ENCODE peak calls at places on chromosomes 7 and 10, in eight cellular contexts. W, R, J, B, P, O, V and K are unnamed samples.

GRCh38 chr10:97590082-97590747 is 694 bp downstream of the C10orf62 start:
- DNase-seq in W (no peak), R (no peak), J (no peak), B (no peak), P (no peak), O (no peak), V (no peak), K (no peak)

GRCh38 chr10:28981007-28981406 is 303.7 kb downstream of the BAMBI start:
- DNase-seq in W (no peak), R (no peak), J (no peak), B (no peak), P (no peak), O (no peak), V (no peak), K (no peak)

GRCh38 chr7:8620169-8620568 is 186.8 kb downstream of the NXPH1 start:
- DNase-seq in W (no peak), R (no peak), J (no peak), B (no peak), P (no peak), O (no peak), V (no peak), K (no peak)

GRCh38 chr7:953547-954327 is 743 bp downstream of the ADAP1 start:
- DNase-seq in W (peak; percentile 67), R (peak; percentile 47), J (peak; percentile 78), B (no peak), P (peak; percentile 66), O (no peak), V (no peak), K (peak; percentile 73)

GRCh38 chr10:94997763-94998174 is 59.3 kb downstream of the CYP2C9 start:
- DNase-seq in W (no peak), R (no peak), J (no peak), B (no peak), P (no peak), O (no peak), V (no peak), K (no peak)

GRCh38 chr10:126109893-126110292 is 213.5 kb downstream of the FANK1 start:
- DNase-seq in W (no peak), R (no peak), J (no peak), B (no peak), P (no peak), O (no peak), V (no peak), K (no peak)

GRCh38 chr10:132883391-132883881 is 58.9 kb downstream of the CFAP46 start:
- DNase-seq in W (no peak), R (peak; percentile 13), J (no peak), B (no peak), P (no peak), O (no peak), V (no peak), K (no peak)

GRCh38 chr7:1642291-1642728 is 27.8 kb upstream of the ELFN1 start:
- DNase-seq in W (no peak), R (no peak), J (no peak), B (no peak), P (no peak), O (no peak), V (no peak), K (no peak)

GRCh38 chr10:8051851-8052257 is 2.6 kb upstream of the GATA3 start:
- DNase-seq in W (no peak), R (no peak), J (no peak), B (no peak), P (no peak), O (no peak), V (no peak), K (no peak)

GRCh38 chr10:16674147-16674703 is 143.0 kb downstream of the RSU1 start:
- DNase-seq in W (peak; percentile 5), R (no peak), J (peak; percentile 95), B (peak; percentile 11), P (no peak), O (no peak), V (no peak), K (no peak)

GRCh38 chr10:129537178-129537577 is 70.1 kb downstream of the MGMT start:
- DNase-seq in W (no peak), R (no peak), J (no peak), B (no peak), P (no peak), O (no peak), V (no peak), K (no peak)

GRCh38 chr7:101792051-101792651 is 25.3 kb upstream of the CUX1 start:
- DNase-seq in W (peak; percentile 79), R (peak; percentile 86), J (peak; percentile 62), B (no peak), P (no peak), O (no peak), V (no peak), K (peak; percentile 76)

GRCh38 chr10:112139176-112139575 is 44.4 kb downstream of the GPAM start:
- DNase-seq in W (no peak), R (no peak), J (no peak), B (no peak), P (no peak), O (no peak), V (no peak), K (no peak)

GRCh38 chr7:156173748-156174353 is 361.6 kb upstream of the SHH start:
- DNase-seq in W (no peak), R (no peak), J (no peak), B (no peak), P (no peak), O (no peak), V (no peak), K (no peak)

GRCh38 chr10:119189811-119190282 is 11.2 kb upstream of the PRDX3 start:
- DNase-seq in W (peak; percentile 84), R (peak; percentile 42), J (no peak), B (no peak), P (no peak), O (no peak), V (no peak), K (no peak)

GRCh38 chr7:72408966-72409637 is 3.0 kb downstream of the CALN1 start:
- DNase-seq in W (no peak), R (no peak), J (no peak), B (no peak), P (no peak), O (no peak), V (no peak), K (no peak)

GRCh38 chr7:27032843-27033242 is 63.0 kb downstream of the HOXA1 start:
- DNase-seq in W (peak; percentile 2), R (peak; percentile 33), J (peak; percentile 49), B (peak; percentile 55), P (no peak), O (no peak), V (no peak), K (peak; percentile 42)

GRCh38 chr7:100687740-100688592 is 6.1 kb downstream of the GIGYF1 start:
- DNase-seq in W (no peak), R (no peak), J (no peak), B (no peak), P (no peak), O (no peak), V (no peak), K (no peak)

GRCh38 chr10:126059101-126059826 is 162.9 kb downstream of the FANK1 start:
- DNase-seq in W (peak; percentile 64), R (peak; percentile 62), J (no peak), B (no peak), P (no peak), O (peak; percentile 55), V (no peak), K (peak; percentile 84)

GRCh38 chr7:123665157-123665556 is 9.5 kb downstream of the LMOD2 start:
- DNase-seq in W (no peak), R (no peak), J (no peak), B (no peak), P (no peak), O (no peak), V (no peak), K (no peak)

GRCh38 chr10:129863231-129863663 is 100.8 kb downstream of the EBF3 start:
- DNase-seq in W (no peak), R (no peak), J (no peak), B (no peak), P (no peak), O (no peak), V (no peak), K (no peak)

GRCh38 chr10:79406683-79407396 is 38.6 kb downstream of the ZCCHC24 start:
- DNase-seq in W (no peak), R (no peak), J (peak; percentile 24), B (peak; percentile 3), P (no peak), O (no peak), V (no peak), K (no peak)